ENCODE peak calls at places on chromosomes 6 and 20, in ten cellular contexts. W is activated T-helper 1 cell treated with anti-CD3 and anti-CD28 coated beads, Interleukin-12 subunit alpha, Interleukin-12 subunit beta, Interleukin-2, Interleukin-4 antibody, amounts not matched to agents 30 ng/mL and 10 ng/mL and 1 ng/mL, durations not matched to agents 14 hours and 24 hours and 36 hours; V is activated naive CD4-positive, alpha-beta T cell; N is activated CD4-positive, alpha-beta T cell treated with anti-CD3 and anti-CD28 coated beads for 1 hour; F is fibroblast of gingiva; I is activated T-cell treated with anti-CD3 and anti-CD28 coated beads, Interleukin-2, amount 50 U/mL, for 72 hours; M is effector memory CD8-positive, alpha-beta T cell; R is GM20000; P is EL; H is stimulated activated naive B cell treated with anti-CD40 and anti-IgM and Interleukin-4, amounts not matched to agents 10 μg/mL and 1 μg/mL and 100 μg/mL, for 72 hours. K is an unnamed sample.
A peak's percentile ranks its signal among the peaks of the same experiment; 100 is the strongest.

GRCh38 chr20:461254-462198 is 807 bp downstream of the TBC1D20 start:
- DNase-seq in W (peak; percentile 49), V (peak; percentile 16), N (peak; percentile 32), F (peak; percentile 36), I (peak; percentile 53), M (peak; percentile 46), R (no peak), P (peak; percentile 64), H (peak; percentile 47), K (peak; percentile 76)

GRCh38 chr20:528923-529594 is 14.5 kb downstream of the CSNK2A1 start:
- DNase-seq in W (no peak), V (no peak), N (no peak), F (peak; percentile 72), I (peak; percentile 24), M (no peak), R (no peak), P (peak; percentile 83), H (no peak), K (peak; percentile 38)

GRCh38 chr6:90917371-90917770 is 330.5 kb upstream of the MAP3K7 start:
- DNase-seq in W (no peak), V (no peak), N (no peak), F (no peak), I (no peak), M (no peak), R (no peak), P (no peak), H (no peak), K (no peak)

GRCh38 chr20:24523661-24524060 is 54.2 kb downstream of the SYNDIG1 start:
- DNase-seq in W (no peak), V (no peak), N (no peak), F (no peak), I (no peak), M (no peak), R (no peak), P (no peak), H (no peak), K (no peak)

GRCh38 chr6:169738204-169738971 is 13.0 kb downstream of the DYNLT2 start:
- DNase-seq in W (no peak), V (no peak), N (no peak), F (peak; percentile 36), I (no peak), M (no peak), R (no peak), P (no peak), H (no peak), K (no peak)

GRCh38 chr20:35663516-35663812 is 1.2 kb downstream of the CPNE1 start:
- DNase-seq in W (no peak), V (no peak), N (no peak), F (no peak), I (no peak), M (no peak), R (no peak), P (peak; percentile 38), H (no peak), K (no peak)

GRCh38 chr6:71204741-71205140 is 83.9 kb upstream of the OGFRL1 start:
- DNase-seq in W (no peak), V (no peak), N (no peak), F (no peak), I (no peak), M (no peak), R (no peak), P (no peak), H (no peak), K (no peak)

GRCh38 chr20:50230184-50230583 is 39.6 kb downstream of the CEBPB start:
- DNase-seq in W (no peak), V (no peak), N (no peak), F (no peak), I (no peak), M (no peak), R (no peak), P (no peak), H (no peak), K (no peak)

GRCh38 chr20:3755269-3755668 is 12.3 kb downstream of the ADISSP start:
- DNase-seq in W (no peak), V (no peak), N (no peak), F (no peak), I (no peak), M (no peak), R (no peak), P (no peak), H (no peak), K (no peak)

GRCh38 chr20:54680872-54681297 is 205.5 kb downstream of the DOK5 start:
- DNase-seq in W (no peak), V (no peak), N (no peak), F (peak; percentile 14), I (peak; percentile 12), M (no peak), R (peak; percentile 17), P (peak; percentile 38), H (peak; percentile 7), K (peak; percentile 67)

GRCh38 chr20:64130271-64130670 is 22.9 kb upstream of the NPBWR2 start:
- DNase-seq in W (no peak), V (no peak), N (no peak), F (no peak), I (no peak), M (no peak), R (no peak), P (no peak), H (no peak), K (no peak)

GRCh38 chr20:23245553-23246128 is 105.0 kb upstream of the NXT1 start:
- DNase-seq in W (no peak), V (no peak), N (no peak), F (peak; percentile 32), I (peak; percentile 6), M (no peak), R (peak; percentile 72), P (peak; percentile 8), H (peak; percentile 30), K (peak; percentile 29)

GRCh38 chr6:130207979-130208649 is 14.6 kb downstream of the SAMD3 start:
- DNase-seq in W (no peak), V (no peak), N (no peak), F (no peak), I (no peak), M (no peak), R (no peak), P (no peak), H (no peak), K (no peak)

GRCh38 chr6:107822154-107823046 is 1.7 kb downstream of the SCML4 start:
- DNase-seq in W (peak; percentile 61), V (no peak), N (peak; percentile 50), F (no peak), I (peak; percentile 71), M (peak; percentile 49), R (peak; percentile 72), P (peak; percentile 10), H (peak; percentile 21), K (no peak)

GRCh38 chr6:148548749-148549140 is 198.1 kb upstream of the UST start:
- DNase-seq in W (no peak), V (no peak), N (no peak), F (no peak), I (no peak), M (no peak), R (no peak), P (no peak), H (no peak), K (no peak)